ENCODE peak calls at places on chromosomes 7 and 10, in four cellular contexts. R is thoracic aorta, Y is endodermal cell, E is sigmoid colon. Z is an unnamed sample.

GRCh38 chr7:104032486-104032885 is 43.0 kb upstream of the RELN start:
- DNase-seq in R (no peak), Y (no peak), E (no peak), Z (no peak)

GRCh38 chr7:44461387-44461786 is 29.1 kb downstream of the NUDCD3 start:
- DNase-seq in R (no peak), Y (no peak), E (no peak), Z (no peak)

GRCh38 chr10:1151071-1152033 is 95.2 kb downstream of the WDR37 start:
- DNase-seq in R (no peak), Y (no peak), E (peak; percentile 46), Z (no peak)

GRCh38 chr10:7090529-7090928 is 320.3 kb downstream of the SFMBT2 start:
- DNase-seq in R (no peak), Y (no peak), E (peak; percentile 80), Z (no peak)

GRCh38 chr7:42183547-42183946 is 53.5 kb downstream of the GLI3 start:
- DNase-seq in R (no peak), Y (no peak), E (no peak), Z (no peak)

GRCh38 chr7:107933386-107934013 is 42.5 kb downstream of the DLD start:
- DNase-seq in R (no peak), Y (peak; percentile 86), E (no peak), Z (no peak)

GRCh38 chr7:131747625-131748024 is 191.2 kb upstream of the PODXL start:
- DNase-seq in R (no peak), Y (no peak), E (no peak), Z (no peak)

GRCh38 chr10:132297521-132297920 is 10.2 kb downstream of the STK32C start:
- DNase-seq in R (no peak), Y (peak; percentile 57), E (peak; percentile 25), Z (no peak)

GRCh38 chr7:42479452-42480303 is 242.7 kb upstream of the GLI3 start:
- DNase-seq in R (no peak), Y (no peak), E (no peak), Z (no peak)

GRCh38 chr10:34722404-34722803 is 92.7 kb downstream of the PARD3 start:
- DNase-seq in R (no peak), Y (no peak), E (no peak), Z (no peak)

GRCh38 chr7:120021085-120021484 is 251.9 kb upstream of the KCND2 start:
- DNase-seq in R (no peak), Y (no peak), E (no peak), Z (no peak)

GRCh38 chr10:34088208-34088794 is 726.8 kb downstream of the PARD3 start:
- DNase-seq in R (no peak), Y (no peak), E (no peak), Z (no peak)

GRCh38 chr7:32957326-32958045 is at the start of gene FKBP9:
- DNase-seq in R (no peak), Y (peak; percentile 92), E (peak; percentile 89), Z (no peak)

GRCh38 chr10:104080762-104081161 is 4.9 kb downstream of the COL17A1 start:
- DNase-seq in R (no peak), Y (no peak), E (no peak), Z (no peak)

GRCh38 chr10:70693619-70694286 is 21.4 kb downstream of the ADAMTS14 start:
- DNase-seq in R (no peak), Y (no peak), E (peak; percentile 87), Z (no peak)

GRCh38 chr7:137081694-137082093 is 213.2 kb downstream of the CHRM2 start:
- DNase-seq in R (no peak), Y (no peak), E (peak; percentile 91), Z (no peak)

GRCh38 chr10:128631801-128632241 is 505.6 kb upstream of the MKI67 start:
- DNase-seq in R (no peak), Y (no peak), E (no peak), Z (no peak)

GRCh38 chr10:5977471-5978370 is at the start of gene IL15RA:
- DNase-seq in R (peak; percentile 49), Y (peak; percentile 90), E (peak; percentile 85), Z (peak; percentile 84)
- TF ChIP-seq CTCF in R (no peak), Y (peak; percentile 41), E (no peak), Z (no peak)

DNA sequence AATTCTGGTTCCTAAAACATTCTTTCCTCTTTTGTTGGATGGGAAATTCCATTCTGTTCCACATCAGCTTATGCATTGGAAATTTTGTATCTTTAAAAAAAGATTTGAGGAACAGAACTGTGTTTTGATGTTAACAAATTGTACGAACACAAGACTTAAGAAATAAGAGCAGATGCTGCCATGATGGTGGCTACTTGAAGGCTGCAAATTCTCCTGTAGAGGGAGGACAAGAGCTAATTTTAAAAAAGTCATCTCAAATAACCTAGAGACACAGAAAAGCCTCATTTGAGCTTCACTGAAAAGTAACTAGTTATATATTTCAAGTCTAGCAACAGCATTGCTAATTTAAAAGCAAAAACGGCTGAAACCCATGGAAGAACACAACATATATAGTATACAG is 29.8 kb downstream of the NDUFB2 start:
- DNase-seq in R (no peak), Y (no peak), E (no peak), Z (no peak)
- TF ChIP-seq CTCF in R (no peak), Y (peak; percentile 73), E (no peak), Z (no peak)

DNA sequence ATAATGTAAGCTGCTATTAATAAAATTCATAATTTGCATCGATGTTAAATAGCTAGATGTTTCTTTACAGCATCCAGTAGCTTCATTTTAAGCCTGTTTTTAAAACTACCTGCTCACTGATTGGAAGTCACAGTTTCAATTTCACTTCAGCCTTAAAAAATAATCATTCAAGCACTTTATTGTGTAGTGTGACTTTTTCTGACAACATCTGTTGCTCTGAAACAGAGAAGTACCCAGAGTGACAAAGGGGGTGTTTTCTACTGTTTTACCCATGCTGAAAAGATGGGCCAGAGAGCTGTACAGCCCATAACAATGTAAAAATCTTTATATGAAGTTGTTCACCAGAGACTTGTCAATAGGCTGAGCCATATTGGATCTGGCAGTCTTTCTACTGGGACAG is 437.2 kb downstream of the MDFIC start:
- DNase-seq in R (no peak), Y (no peak), E (no peak), Z (no peak)
- TF ChIP-seq CTCF in R (no peak), Y (no peak), E (no peak), Z (no peak)

GRCh38 chr10:52729259-52730104 is 43.1 kb downstream of the MBL2 start:
- DNase-seq in R (no peak), Y (no peak), E (no peak), Z (no peak)
- TF ChIP-seq CTCF in R (peak; percentile 40), Y (peak; percentile 80), E (peak; percentile 20), Z (peak; percentile 36)

GRCh38 chr7:149459540-149460433 is 1.1 kb downstream of the ZNF777 start:
- DNase-seq in R (no peak), Y (peak; percentile 71), E (no peak), Z (no peak)

GRCh38 chr7:149458235-149458634 is 2.6 kb downstream of the ZNF777 start:
- DNase-seq in R (no peak), Y (no peak), E (no peak), Z (no peak)

GRCh38 chr7:149459201-149459539 is 1.7 kb downstream of the ZNF777 start:
- DNase-seq in R (no peak), Y (no peak), E (no peak), Z (no peak)

GRCh38 chr7:149462101-149462520 is 1.2 kb upstream of the ZNF777 start:
- DNase-seq in R (no peak), Y (no peak), E (no peak), Z (no peak)

GRCh38 chr7:149460493-149461330 is at the start of gene ZNF777:
- DNase-seq in R (peak; percentile 43), Y (peak; percentile 92), E (peak; percentile 92), Z (peak; percentile 74)
- TF ChIP-seq CTCF in R (peak; percentile 49), Y (peak; percentile 69), E (peak; percentile 39), Z (peak; percentile 40)

GRCh38 chr10:30384791-30385201 is 35.7 kb upstream of the MTPAP start:
- DNase-seq in R (no peak), Y (peak; percentile 78), E (no peak), Z (no peak)
- TF ChIP-seq CTCF in R (no peak), Y (peak; percentile 73), E (peak; percentile 32), Z (peak; percentile 35)

Z was measured in CD14-positive monocyte.